ENCODE peak calls at places on chromosomes 13 and 19, in eight cellular contexts. J, N, H, G, I, R, U and V are unnamed samples.

GRCh38 chr19:28522545-28522922 is 690.4 kb downstream of the UQCRFS1 start:
- DNase-seq in J (no peak), N (no peak), H (no peak), G (no peak), I (no peak), R (no peak), U (no peak), V (no peak)

GRCh38 chr19:16000024-16000687 is 51.3 kb downstream of the OR10H4 start:
- DNase-seq in J (no peak), N (no peak), H (no peak), G (no peak), I (no peak), R (no peak), U (no peak), V (no peak)

GRCh38 chr19:54209748-54210494 is 9.3 kb downstream of the RPS9 start:
- DNase-seq in J (peak), N (no peak), H (no peak), G (no peak), I (no peak), R (peak), U (no peak), V (peak)

GRCh38 chr19:14686411-14686810 is 3.4 kb upstream of the ZNF333 start:
- DNase-seq in J (no peak), N (no peak), H (no peak), G (peak), I (no peak), R (peak), U (no peak), V (no peak)

GRCh38 chr13:37648604-37649003 is 50.0 kb upstream of the POSTN start:
- DNase-seq in J (no peak), N (no peak), H (no peak), G (no peak), I (no peak), R (no peak), U (no peak), V (no peak)

GRCh38 chr19:2461751-2462634 is 5.2 kb upstream of the LMNB2 start:
- DNase-seq in J (peak), N (peak), H (peak), G (peak), I (no peak), R (peak), U (no peak), V (peak)

GRCh38 chr13:26425439-26426358 is 131.8 kb upstream of the WASF3 start:
- DNase-seq in J (peak), N (no peak), H (no peak), G (no peak), I (no peak), R (peak), U (no peak), V (no peak)

GRCh38 chr13:50452028-50452427 is 391.5 kb downstream of the DLEU7 start:
- DNase-seq in J (no peak), N (no peak), H (no peak), G (no peak), I (no peak), R (no peak), U (no peak), V (no peak)

GRCh38 chr13:89361909-89362308 is 1690.7 kb downstream of the SLITRK5 start:
- DNase-seq in J (no peak), N (no peak), H (no peak), G (no peak), I (no peak), R (no peak), U (no peak), V (peak)

GRCh38 chr19:28603453-28603852 is 609.5 kb downstream of the UQCRFS1 start:
- DNase-seq in J (no peak), N (no peak), H (no peak), G (no peak), I (no peak), R (no peak), U (no peak), V (no peak)